ENCODE peak calls at places on chromosomes 2 and 18, in seven cellular contexts. G is esophagus squamous epithelium, H is sigmoid colon, E is ovary, Q is adrenal gland, V is K562, W is Peyer's patch. U is an unnamed sample.

GRCh38 chr2:144402282-144402681 is 117.6 kb downstream of the ZEB2 start:
- DNase-seq in G (no peak), H (no peak), E (no peak), Q (peak), V (no peak), W (no peak), U (no peak)

GRCh38 chr2:230868151-230868946 is 3.6 kb downstream of the ITM2C start:
- DNase-seq in G (no peak), H (no peak), E (no peak), Q (no peak), V (no peak), W (no peak), U (no peak)

GRCh38 chr2:155494744-155495143 is 796.2 kb downstream of the KCNJ3 start:
- DNase-seq in G (no peak), H (no peak), E (no peak), Q (no peak), V (no peak), W (no peak), U (no peak)

GRCh38 chr2:23502096-23502495 is 117.1 kb downstream of the KLHL29 start:
- DNase-seq in G (no peak), H (no peak), E (peak), Q (no peak), V (no peak), W (no peak), U (no peak)

GRCh38 chr2:143034292-143035074 is 94.7 kb upstream of the ARHGAP15 start:
- DNase-seq in G (no peak), H (no peak), E (peak), Q (peak), V (peak), W (no peak), U (peak)

GRCh38 chr18:79547413-79548076 is 132.1 kb upstream of the CTDP1 start:
- DNase-seq in G (no peak), H (no peak), E (peak), Q (no peak), V (no peak), W (peak), U (peak)

GRCh38 chr18:26772691-26773090 is 92.8 kb downstream of the AQP4 start:
- DNase-seq in G (no peak), H (no peak), E (no peak), Q (no peak), V (no peak), W (no peak), U (no peak)

GRCh38 chr18:47036298-47036874 is 965 bp upstream of the ELOA2 start:
- DNase-seq in G (no peak), H (no peak), E (no peak), Q (peak), V (peak), W (no peak), U (no peak)

GRCh38 chr2:223725494-223725893 is 111.9 kb downstream of the AP1S3 start:
- DNase-seq in G (no peak), H (peak), E (peak), Q (peak), V (peak), W (no peak), U (peak)

GRCh38 chr2:42367835-42368234 is 6.8 kb upstream of the COX7A2L start:
- DNase-seq in G (no peak), H (no peak), E (no peak), Q (no peak), V (no peak), W (no peak), U (no peak)

GRCh38 chr2:132623096-132623839 is 46.7 kb downstream of the LYPD1 start:
- DNase-seq in G (no peak), H (no peak), E (no peak), Q (no peak), V (no peak), W (no peak), U (no peak)

GRCh38 chr2:88831071-88831791 is 139.8 kb downstream of the RPIA start:
- DNase-seq in G (no peak), H (no peak), E (no peak), Q (no peak), V (no peak), W (no peak), U (no peak)

GRCh38 chr2:177735318-177735803 is 337.2 kb downstream of the PDE11A start:
- DNase-seq in G (no peak), H (no peak), E (no peak), Q (no peak), V (no peak), W (no peak), U (no peak)

GRCh38 chr2:223297788-223298187 is 245.8 kb downstream of the KCNE4 start:
- DNase-seq in G (no peak), H (no peak), E (no peak), Q (no peak), V (no peak), W (no peak), U (no peak)

GRCh38 chr2:207073791-207074678 is 91.7 kb downstream of the KLF7 start:
- DNase-seq in G (no peak), H (no peak), E (no peak), Q (peak), V (no peak), W (no peak), U (no peak)

GRCh38 chr2:101087638-101088037 is 63.5 kb downstream of the TBC1D8 start:
- DNase-seq in G (no peak), H (no peak), E (no peak), Q (no peak), V (no peak), W (no peak), U (no peak)

GRCh38 chr2:88626171-88627054 is 851 bp downstream of the EIF2AK3 start:
- DNase-seq in G (no peak), H (peak), E (peak), Q (peak), V (peak), W (peak), U (peak)

GRCh38 chr2:191158179-191158578 is 7.4 kb upstream of the STAT4 start:
- DNase-seq in G (no peak), H (no peak), E (no peak), Q (no peak), V (no peak), W (no peak), U (no peak)

GRCh38 chr18:12656671-12657047 is 1.2 kb downstream of the SPIRE1 start:
- DNase-seq in G (no peak), H (no peak), E (no peak), Q (no peak), V (no peak), W (no peak), U (no peak)

GRCh38 chr2:223042704-223043118 is 9.3 kb upstream of the KCNE4 start:
- DNase-seq in G (no peak), H (no peak), E (no peak), Q (no peak), V (no peak), W (no peak), U (no peak)

GRCh38 chr2:137826373-137827372 is 137.6 kb upstream of the HNMT start:
- DNase-seq in G (no peak), H (no peak), E (no peak), Q (no peak), V (no peak), W (no peak), U (no peak)

GRCh38 chr2:164719996-164720941 is 99.0 kb upstream of the GRB14 start:
- DNase-seq in G (no peak), H (no peak), E (no peak), Q (no peak), V (no peak), W (no peak), U (no peak)

GRCh38 chr2:26770986-26771586 is 7.0 kb downstream of the SLC35F6 start:
- DNase-seq in G (no peak), H (peak), E (peak), Q (peak), V (peak), W (no peak), U (peak)

GRCh38 chr2:72689579-72690170 is 136.2 kb downstream of the EXOC6B start:
- DNase-seq in G (no peak), H (no peak), E (no peak), Q (peak), V (no peak), W (no peak), U (no peak)

GRCh38 chr2:85585781-85586105 is 1.5 kb downstream of the VAMP5 start:
- DNase-seq in G (no peak), H (no peak), E (no peak), Q (no peak), V (no peak), W (no peak), U (no peak)

GRCh38 chr2:216404010-216404618 is 8.2 kb upstream of the SMARCAL1 start:
- DNase-seq in G (no peak), H (no peak), E (no peak), Q (peak), V (peak), W (no peak), U (peak)

GRCh38 chr2:170475878-170476277 is 239.3 kb upstream of the SP5 start:
- DNase-seq in G (no peak), H (no peak), E (no peak), Q (no peak), V (no peak), W (no peak), U (no peak)

GRCh38 chr18:79495591-79496071 is 99.9 kb downstream of the NFATC1 start:
- DNase-seq in G (no peak), H (peak), E (peak), Q (no peak), V (no peak), W (peak), U (peak)

GRCh38 chr2:172777431-172777830 is 41.8 kb downstream of the RAPGEF4 start:
- DNase-seq in G (no peak), H (no peak), E (no peak), Q (no peak), V (no peak), W (no peak), U (no peak)

GRCh38 chr2:172788871-172789270 is 53.2 kb downstream of the RAPGEF4 start:
- DNase-seq in G (no peak), H (no peak), E (no peak), Q (no peak), V (no peak), W (no peak), U (no peak)

GRCh38 chr2:172782506-172783090 is 47.0 kb downstream of the RAPGEF4 start:
- DNase-seq in G (no peak), H (no peak), E (no peak), Q (no peak), V (no peak), W (no peak), U (no peak)

GRCh38 chr2:172783091-172783898 is 47.6 kb downstream of the RAPGEF4 start:
- DNase-seq in G (no peak), H (no peak), E (no peak), Q (peak), V (no peak), W (no peak), U (no peak)
- TF ChIP-seq CTCF in G (no peak), H (no peak), E (no peak), Q (no peak), V (no peak), W (no peak), U (no peak)

DNA sequence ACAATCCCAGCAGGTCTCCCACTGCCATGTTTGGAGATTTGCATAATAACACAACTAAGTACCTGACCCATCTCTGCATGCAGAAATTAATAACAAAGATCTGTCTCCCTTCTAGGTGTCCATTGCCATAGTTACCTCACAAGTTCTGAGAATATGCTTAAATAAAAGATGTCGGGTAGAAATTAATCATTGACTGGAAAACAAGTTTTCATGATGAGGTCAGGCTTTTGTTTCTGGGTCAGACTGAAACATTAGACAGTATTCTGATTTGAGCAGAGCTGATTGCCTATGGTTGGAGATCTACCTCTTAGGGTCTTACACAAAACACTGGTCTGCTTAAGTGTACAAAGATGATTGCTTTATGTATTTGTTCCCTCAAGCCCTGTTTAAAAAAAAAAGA is 956.3 kb downstream of the CPS1 start:
- DNase-seq in G (no peak), H (no peak), E (no peak), Q (no peak), V (no peak), W (no peak), U (no peak)
- H3K4me3 ChIP-seq in G (no peak), H (no peak), E (no peak), Q (no peak), V (no peak), W (no peak), U (no peak)

DNA sequence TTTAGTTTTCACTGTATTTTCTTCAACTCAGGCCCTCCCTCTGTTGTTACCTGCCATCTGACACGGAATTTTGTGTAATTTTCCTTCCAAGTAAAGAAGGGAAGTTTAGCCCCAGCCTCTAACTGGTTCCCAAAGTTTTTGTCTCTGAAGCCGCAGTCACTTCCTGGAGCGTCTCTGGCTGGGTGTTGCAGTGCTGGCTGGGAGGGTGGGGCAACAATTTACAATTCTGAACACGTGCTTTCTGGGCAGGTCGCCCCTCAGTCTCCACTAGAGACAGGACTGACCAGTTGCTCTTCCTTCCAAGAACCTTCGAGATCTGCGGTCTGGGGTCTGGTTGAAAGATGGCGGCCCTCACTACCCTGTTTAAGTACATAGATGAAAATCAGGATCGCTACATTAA is 3.5 kb downstream of the CNDP2 start:
- DNase-seq in G (peak), H (peak), E (peak), Q (peak), V (peak), W (peak), U (peak)
- TF ChIP-seq POLR2A in G (no peak), H (no peak), E (no peak), Q (no peak), V (peak), W (peak), U (no peak)

GRCh38 chr2:66275984-66276383 is 158.9 kb upstream of the MEIS1 start:
- DNase-seq in G (no peak), H (no peak), E (no peak), Q (no peak), V (no peak), W (no peak), U (no peak)
- TF ChIP-seq CTCF in G (no peak), H (no peak), E (no peak), Q (no peak), V (no peak), W (no peak), U (no peak)

DNA sequence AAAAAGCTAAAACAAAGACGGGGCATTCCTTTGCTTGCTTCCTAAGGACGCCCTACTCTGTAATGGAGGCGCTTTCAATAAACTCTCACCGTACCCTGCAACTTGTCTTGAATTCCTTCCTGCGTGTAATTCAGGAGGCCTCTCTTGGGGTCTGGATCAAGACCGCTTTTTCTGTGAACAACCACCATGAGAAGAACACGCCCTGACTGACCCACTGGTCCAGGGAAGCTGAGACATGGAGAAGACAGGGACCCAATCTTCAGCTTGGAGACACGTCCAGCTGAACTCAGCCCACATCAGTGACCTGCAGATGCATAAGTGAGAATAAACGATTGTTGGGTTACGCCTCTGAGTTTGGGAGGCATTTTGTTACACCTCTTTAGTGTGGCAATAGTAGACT is 7.8 kb upstream of the NARS1 start:
- DNase-seq in G (no peak), H (no peak), E (no peak), Q (no peak), V (no peak), W (no peak), U (no peak)
- H3K4me3 ChIP-seq in G (peak), H (peak), E (peak), Q (no peak), V (no peak), W (peak), U (no peak)

U was measured in lower leg skin.